ENCODE peak calls at places on chromosomes 5 and 9, in seven cellular contexts. I is heart right ventricle, E is left ventricle myocardium inferior, P is body of pancreas, Z is uterus, V is colonic mucosa, M is pancreas. Q is an unnamed sample.

GRCh38 chr5:159708090-159708489 is 208.2 kb upstream of the ADRA1B start:
- DNase-seq in I (no peak), E (no peak), P (no peak), Z (no peak), V (no peak), M (no peak), Q (no peak)

GRCh38 chr9:88460583-88461332 is 72.5 kb downstream of the SPIN1 start:
- DNase-seq in I (no peak), E (no peak), P (no peak), Z (no peak), V (no peak), M (no peak), Q (no peak)

GRCh38 chr9:136399176-136400037 is 563 bp downstream of the SNAPC4 start:
- DNase-seq in I (no peak), E (no peak), P (peak), Z (no peak), V (no peak), M (no peak), Q (no peak)

GRCh38 chr5:56852228-56853000 is 37.1 kb downstream of the MAP3K1 start:
- DNase-seq in I (no peak), E (no peak), P (no peak), Z (no peak), V (no peak), M (no peak), Q (no peak)

GRCh38 chr5:145921211-145921610 is 15.2 kb upstream of the SH3RF2 start:
- DNase-seq in I (no peak), E (no peak), P (no peak), Z (no peak), V (no peak), M (no peak), Q (no peak)

GRCh38 chr5:32708949-32709348 is 2.2 kb upstream of the NPR3 start:
- DNase-seq in I (no peak), E (no peak), P (no peak), Z (no peak), V (no peak), M (no peak), Q (no peak)

GRCh38 chr9:69346596-69347390 is 21.8 kb downstream of the ENTREP1 start:
- DNase-seq in I (no peak), E (no peak), P (no peak), Z (no peak), V (no peak), M (no peak), Q (no peak)

GRCh38 chr5:141510850-141511718 is 22.2 kb downstream of the PCDHGC5 start:
- DNase-seq in I (no peak), E (no peak), P (no peak), Z (no peak), V (no peak), M (no peak), Q (peak)

GRCh38 chr5:119478781-119479180 is 26.5 kb downstream of the HSD17B4 start:
- DNase-seq in I (no peak), E (no peak), P (no peak), Z (no peak), V (no peak), M (no peak), Q (no peak)

GRCh38 chr5:149387081-149387611 is 8.1 kb upstream of the IL17B start:
- DNase-seq in I (no peak), E (no peak), P (no peak), Z (peak), V (no peak), M (no peak), Q (no peak)

GRCh38 chr9:23322392-23322791 is 503.6 kb downstream of the ELAVL2 start:
- DNase-seq in I (no peak), E (no peak), P (no peak), Z (no peak), V (no peak), M (no peak), Q (no peak)

GRCh38 chr9:21543187-21543586 is 61.1 kb upstream of the IFNE start:
- DNase-seq in I (no peak), E (no peak), P (no peak), Z (no peak), V (no peak), M (no peak), Q (no peak)

GRCh38 chr5:1853531-1853930 is 29.2 kb downstream of the IRX4 start:
- DNase-seq in I (no peak), E (no peak), P (no peak), Z (no peak), V (no peak), M (no peak), Q (no peak)

GRCh38 chr5:95859327-95860060 is 37.0 kb upstream of the GLRX start:
- DNase-seq in I (no peak), E (no peak), P (no peak), Z (no peak), V (no peak), M (no peak), Q (no peak)

GRCh38 chr9:7387844-7388243 is 411.7 kb downstream of the DMAC1 start:
- DNase-seq in I (peak), E (peak), P (no peak), Z (no peak), V (no peak), M (no peak), Q (no peak)

GRCh38 chr5:40569549-40570270 is 110.0 kb upstream of the PTGER4 start:
- DNase-seq in I (no peak), E (no peak), P (no peak), Z (no peak), V (no peak), M (no peak), Q (no peak)

GRCh38 chr9:131010482-131011273 is 1.7 kb downstream of the LAMC3 start:
- DNase-seq in I (no peak), E (no peak), P (no peak), Z (no peak), V (no peak), M (no peak), Q (no peak)

GRCh38 chr9:131008086-131008485 is 888 bp upstream of the LAMC3 start:
- DNase-seq in I (no peak), E (no peak), P (no peak), Z (no peak), V (no peak), M (no peak), Q (no peak)

GRCh38 chr9:131011274-131012022 is 2.5 kb downstream of the LAMC3 start:
- DNase-seq in I (no peak), E (no peak), P (no peak), Z (no peak), V (no peak), M (no peak), Q (no peak)

GRCh38 chr9:131008563-131008908 is 438 bp upstream of the LAMC3 start:
- DNase-seq in I (no peak), E (no peak), P (no peak), Z (no peak), V (no peak), M (no peak), Q (no peak)

DNA sequence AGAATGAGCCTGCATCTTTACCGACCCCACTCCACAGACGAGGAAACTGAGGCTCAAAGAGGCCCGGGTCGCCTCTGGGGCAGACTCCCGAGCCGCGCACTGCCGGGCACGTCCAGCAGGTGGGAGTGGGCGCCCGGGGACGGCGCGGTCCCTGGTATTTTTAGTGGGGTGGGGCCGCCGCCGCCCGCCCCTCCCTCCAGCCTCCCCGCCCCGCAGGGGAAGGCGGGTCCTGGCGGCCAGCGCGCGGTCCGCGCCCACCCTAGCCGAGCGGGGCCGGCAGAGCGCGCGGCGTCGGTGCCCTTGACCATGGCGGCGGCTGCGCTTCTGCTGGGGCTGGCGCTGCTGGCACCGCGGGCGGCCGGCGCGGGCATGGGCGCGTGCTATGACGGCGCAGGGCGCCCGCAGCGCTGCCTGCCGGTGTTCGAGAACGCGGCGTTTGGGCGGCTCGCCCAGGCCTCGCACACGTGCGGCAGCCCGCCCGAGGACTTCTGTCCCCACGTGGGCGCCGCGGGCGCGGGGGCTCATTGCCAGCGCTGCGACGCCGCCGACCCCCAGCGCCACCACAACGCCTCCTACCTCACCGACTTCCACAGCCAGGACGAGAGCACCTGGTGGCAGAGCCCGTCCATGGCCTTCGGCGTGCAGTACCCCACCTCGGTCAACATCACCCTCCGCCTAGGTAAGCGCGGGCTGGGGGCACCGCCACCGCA is at the start of gene LAMC3:
- DNase-seq in I (no peak), E (no peak), P (no peak), Z (no peak), V (no peak), M (no peak), Q (no peak)
- H3K4me3 ChIP-seq in I (peak), E (peak), P (no peak), Z (no peak), V (no peak), M (no peak), Q (peak)

GRCh38 chr5:115770466-115770865 is 46.0 kb downstream of the CDO1 start:
- DNase-seq in I (no peak), E (no peak), P (no peak), Z (no peak), V (peak), M (no peak), Q (no peak)
- TF ChIP-seq CTCF in I (no peak), E (no peak), P (no peak), Z (no peak), V (peak), M (no peak), Q (no peak)

DNA sequence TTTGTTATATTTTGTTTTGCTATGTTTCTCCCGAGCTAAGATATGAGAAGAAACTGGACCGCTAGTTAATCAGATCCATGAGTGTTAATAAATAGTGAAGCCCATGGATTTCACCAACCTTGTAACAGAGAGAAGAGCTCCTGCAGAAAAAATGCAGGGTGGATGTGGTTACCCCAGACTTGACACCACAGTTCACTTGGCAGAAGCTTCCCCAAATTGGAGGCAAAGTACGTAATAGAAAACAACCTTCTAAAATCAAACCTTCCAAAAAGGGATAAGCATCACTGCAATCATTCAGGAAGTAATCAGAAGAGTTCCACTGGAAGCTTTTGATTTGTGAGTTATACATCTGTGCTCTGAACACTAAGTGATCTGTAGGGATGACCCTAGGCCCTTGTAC is 267.5 kb downstream of the ACTL7B start:
- DNase-seq in I (no peak), E (no peak), P (no peak), Z (no peak), V (no peak), M (no peak), Q (no peak)
- H3K27ac ChIP-seq in I (no peak), E (no peak), P (no peak), Z (no peak), V (no peak), M (no peak), Q (no peak)

GRCh38 chr9:15293727-15294405 is 13.2 kb downstream of the TTC39B start:
- DNase-seq in I (no peak), E (no peak), P (no peak), Z (no peak), V (no peak), M (no peak), Q (no peak)
- H3K4me3 ChIP-seq in I (no peak), E (peak), P (no peak), Z (no peak), V (no peak), M (no peak), Q (peak)

DNA sequence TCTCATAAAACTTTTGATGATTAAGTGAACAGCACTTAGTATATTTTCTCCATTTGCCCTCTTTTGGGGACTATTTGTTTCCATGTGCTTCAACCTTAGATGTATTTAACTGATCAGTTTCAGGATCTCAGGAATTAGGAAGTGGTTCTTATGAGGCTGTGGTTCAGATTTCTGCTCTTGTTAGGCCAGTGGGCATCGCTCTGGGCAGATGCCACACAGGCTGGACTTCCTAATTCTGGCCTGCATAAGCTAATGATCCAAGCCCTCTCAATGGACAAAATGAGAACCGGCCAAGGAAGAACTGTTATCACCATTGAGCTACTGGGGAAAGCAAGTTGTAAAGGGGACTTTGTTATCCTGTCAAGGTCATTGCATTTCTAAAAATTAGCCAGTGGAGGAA is 6.9 kb downstream of the ARHGAP26 start:
- DNase-seq in I (no peak), E (no peak), P (no peak), Z (no peak), V (no peak), M (no peak), Q (no peak)
- TF ChIP-seq CTCF in I (no peak), E (no peak), P (no peak), Z (no peak), V (no peak), M (no peak), Q (no peak)

GRCh38 chr5:127029513-127030258 is 672 bp downstream of the MARCHF3 start:
- DNase-seq in I (peak), E (peak), P (peak), Z (peak), V (peak), M (peak), Q (no peak)

GRCh38 chr5:127031147-127031862 is 947 bp upstream of the MARCHF3 start:
- DNase-seq in I (peak), E (no peak), P (no peak), Z (no peak), V (no peak), M (peak), Q (no peak)

GRCh38 chr5:127027539-127027938 is 2.8 kb downstream of the MARCHF3 start:
- DNase-seq in I (no peak), E (no peak), P (no peak), Z (no peak), V (no peak), M (no peak), Q (no peak)

GRCh38 chr5:127030259-127031146 is at the start of gene MARCHF3:
- DNase-seq in I (peak), E (peak), P (peak), Z (peak), V (peak), M (peak), Q (peak)

GRCh38 chr5:127028822-127029457 is 1.4 kb downstream of the MARCHF3 start:
- DNase-seq in I (no peak), E (no peak), P (peak), Z (no peak), V (peak), M (no peak), Q (no peak)
- H3K27ac ChIP-seq in I (no peak), E (peak), P (peak), Z (no peak), V (peak), M (no peak), Q (no peak)

DNA sequence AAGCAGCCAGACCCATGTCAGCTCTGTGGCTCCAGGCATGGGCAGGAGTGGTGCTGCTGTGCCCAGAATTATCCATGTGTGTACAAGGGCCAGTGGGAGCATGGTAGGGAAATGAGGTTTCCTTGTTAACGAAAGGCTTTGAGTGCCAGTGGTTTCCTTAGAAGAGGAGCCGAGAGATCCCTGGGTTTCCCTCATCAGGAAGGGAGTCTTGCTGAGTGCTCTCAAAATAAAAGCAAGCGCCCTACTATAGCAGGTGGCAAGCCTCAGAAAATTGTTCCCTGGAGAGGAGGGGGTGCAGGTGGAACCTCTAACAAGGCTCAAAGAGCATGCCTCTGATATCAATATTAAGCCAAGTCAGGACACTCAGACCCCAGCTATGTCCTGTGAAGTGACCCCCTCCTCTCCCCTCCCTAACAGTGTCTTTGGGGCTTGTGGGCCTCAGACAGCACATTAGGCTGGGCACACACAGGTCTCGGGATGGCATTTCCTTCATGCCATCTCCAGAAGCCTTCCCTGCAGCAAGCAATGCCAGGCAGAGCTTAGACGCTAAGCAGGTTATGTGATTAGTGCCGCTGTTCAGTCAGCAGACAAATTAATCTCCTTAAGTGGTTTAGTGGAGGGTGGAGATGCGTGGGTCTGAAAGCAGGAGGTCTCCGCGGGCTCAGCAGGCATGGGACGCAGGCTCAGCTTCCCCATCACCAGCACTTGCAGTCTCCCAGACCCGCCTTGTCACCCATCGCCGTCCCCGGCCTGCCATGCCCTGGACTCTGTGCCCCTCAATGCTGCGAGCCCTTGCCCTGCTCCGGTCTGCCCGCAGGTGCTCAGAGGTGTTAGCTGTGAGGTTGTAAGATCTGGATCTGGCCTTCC is 60.0 kb upstream of the RARS1 start:
- DNase-seq in I (no peak), E (no peak), P (no peak), Z (no peak), V (no peak), M (no peak), Q (no peak)
- H3K4me3 ChIP-seq in I (no peak), E (no peak), P (no peak), Z (no peak), V (no peak), M (no peak), Q (no peak)

DNA sequence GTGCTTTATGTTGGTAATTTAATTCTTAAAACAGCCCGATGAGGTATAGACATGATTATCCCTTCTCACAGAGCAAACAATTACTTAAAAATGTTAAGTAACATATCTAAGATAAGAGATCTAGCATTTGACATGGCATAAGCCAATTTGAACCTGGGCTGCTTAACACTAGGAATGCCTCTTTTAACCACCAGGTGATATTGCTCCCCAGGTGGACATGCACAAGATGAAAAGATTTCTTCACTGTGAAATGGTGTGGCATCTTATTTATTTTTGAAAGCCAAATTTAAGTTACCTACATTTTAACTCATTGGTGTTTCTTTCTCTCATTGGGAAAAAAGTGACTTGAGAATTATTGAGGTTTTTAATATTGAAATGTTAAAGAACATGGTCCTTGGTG is 15.8 kb upstream of the LRRC70 start:
- DNase-seq in I (no peak), E (no peak), P (no peak), Z (no peak), V (no peak), M (no peak), Q (no peak)
- TF ChIP-seq CTCF in I (no peak), E (no peak), P (no peak), Z (no peak), V (no peak), M (no peak), Q (no peak)

DNA sequence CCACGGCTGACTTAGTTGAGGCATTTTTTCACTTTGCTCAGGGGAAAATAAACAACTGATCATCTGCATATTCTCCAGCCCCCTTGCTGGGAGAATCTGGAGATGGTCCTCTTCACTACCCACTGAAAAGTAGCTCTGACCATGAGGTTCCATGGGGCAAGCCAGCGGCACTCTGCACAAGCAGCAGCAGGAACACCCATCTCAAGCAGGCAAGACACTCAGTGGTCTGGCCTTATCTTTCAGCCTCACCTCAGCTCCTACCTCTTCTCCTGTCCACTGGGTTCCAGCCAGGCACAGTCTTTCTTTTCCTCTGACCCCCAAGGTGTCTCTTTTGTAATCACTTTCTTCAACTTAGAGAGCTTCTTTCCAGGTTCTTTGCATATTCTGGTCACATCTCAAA is 280.8 kb upstream of the GRIA1 start:
- DNase-seq in I (no peak), E (no peak), P (no peak), Z (no peak), V (no peak), M (no peak), Q (no peak)
- H3K27ac ChIP-seq in I (no peak), E (no peak), P (no peak), Z (no peak), V (no peak), M (no peak), Q (no peak)